ENCODE peak calls at places on chromosomes 2 and 18, in four cellular contexts. E is uterus, Z is neural crest cell, B is RWPE1. X is an unnamed sample.

GRCh38 chr2:75284345-75284744 is 85.0 kb upstream of the TACR1 start:
- DNase-seq in E (no peak), Z (no peak), B (no peak), X (no peak)

GRCh38 chr18:52160652-52161051 is 179.3 kb upstream of the DCC start:
- DNase-seq in E (no peak), Z (no peak), B (peak), X (no peak)

GRCh38 chr2:155418753-155419152 is 720.3 kb downstream of the KCNJ3 start:
- DNase-seq in E (no peak), Z (no peak), B (no peak), X (no peak)

GRCh38 chr2:199136681-199137080 is 321.1 kb downstream of the SATB2 start:
- DNase-seq in E (peak), Z (no peak), B (peak), X (peak)

GRCh38 chr18:22391571-22392359 is 25.9 kb downstream of the CTAGE1 start:
- DNase-seq in E (peak), Z (no peak), B (peak), X (peak)

GRCh38 chr2:68987051-68987503 is 12.6 kb downstream of the GKN1 start:
- DNase-seq in E (no peak), Z (no peak), B (no peak), X (no peak)

GRCh38 chr18:74768096-74768495 is 170.4 kb downstream of the ZNF407 start:
- DNase-seq in E (no peak), Z (no peak), B (no peak), X (no peak)

GRCh38 chr2:189798312-189799029 is 14.2 kb downstream of the PMS1 start:
- DNase-seq in E (no peak), Z (no peak), B (peak), X (no peak)

GRCh38 chr2:18345848-18346247 is 214.6 kb downstream of the RDH14 start:
- DNase-seq in E (no peak), Z (no peak), B (no peak), X (no peak)

GRCh38 chr2:118979177-118979861 is 37.3 kb downstream of the MARCO start:
- DNase-seq in E (no peak), Z (no peak), B (no peak), X (no peak)

GRCh38 chr2:56379066-56379465 is 195.3 kb downstream of the CCDC85A start:
- DNase-seq in E (no peak), Z (no peak), B (no peak), X (no peak)

GRCh38 chr2:47003641-47004427 is 88.2 kb upstream of the MCFD2 start:
- DNase-seq in E (no peak), Z (no peak), B (no peak), X (no peak)

GRCh38 chr2:222960126-222960525 is 91.9 kb upstream of the KCNE4 start:
- DNase-seq in E (no peak), Z (no peak), B (no peak), X (no peak)

DNA sequence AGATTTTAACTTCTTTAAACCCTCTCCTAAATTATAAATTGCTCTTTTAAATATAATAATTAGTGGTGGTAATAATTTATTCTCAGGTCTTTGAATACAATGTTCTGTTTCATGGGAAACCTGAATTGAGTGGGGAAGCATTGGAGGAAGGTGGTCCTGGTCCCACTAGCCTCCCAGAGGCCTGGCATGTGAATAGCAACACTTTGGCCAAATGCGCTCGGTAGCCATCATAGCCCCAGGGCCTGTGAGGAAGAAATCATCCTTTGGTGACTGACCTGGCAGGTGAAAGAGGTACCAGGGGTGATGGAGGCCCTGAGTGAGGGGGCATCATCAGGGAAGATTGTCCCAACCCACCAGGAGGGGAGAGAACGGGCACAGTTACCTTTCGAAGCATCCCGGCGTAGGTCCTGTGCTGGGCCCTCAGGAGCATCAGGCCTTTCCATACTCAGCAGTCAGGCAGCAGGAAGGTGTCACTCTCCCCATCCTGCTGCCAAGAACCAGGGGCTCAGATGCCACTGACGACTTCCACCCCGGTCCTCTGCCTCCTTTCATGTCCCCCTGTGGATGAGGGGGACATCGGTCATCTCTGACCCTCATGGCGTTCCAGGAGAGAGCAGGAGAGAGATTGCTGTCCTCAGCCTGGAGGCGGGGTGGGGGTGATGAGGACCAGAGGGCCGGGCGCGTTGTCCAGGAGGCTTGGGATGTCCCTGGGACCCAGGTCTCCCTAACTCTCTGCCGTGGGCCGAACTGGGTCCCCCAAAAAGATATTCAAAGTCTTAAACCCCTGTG is 78.6 kb upstream of the HPCAL1 start:
- DNase-seq in E (no peak), Z (no peak), B (no peak), X (no peak)
- TF ChIP-seq CTCF in E (no peak), Z (no peak), B (no peak), X (no peak)

DNA sequence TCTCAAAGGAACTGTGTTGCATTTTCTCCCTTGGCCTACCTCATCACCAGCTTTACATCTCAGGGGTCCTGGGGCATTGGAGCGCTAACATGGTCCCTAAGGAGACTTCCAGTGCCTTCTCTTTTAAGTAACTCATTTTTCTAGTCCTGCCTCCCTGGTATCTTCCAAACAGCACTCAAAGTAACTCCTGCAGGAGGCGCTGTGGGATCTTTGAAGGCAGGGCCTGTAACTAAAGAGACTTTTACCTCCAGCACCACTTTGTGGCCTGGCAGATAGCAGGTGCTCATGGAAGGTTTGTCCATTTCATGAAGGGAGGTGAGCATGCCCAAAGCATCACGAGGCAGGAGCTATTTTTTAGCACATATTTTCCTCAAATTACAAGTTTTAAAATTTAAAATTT is 411.0 kb upstream of the GYPC start:
- DNase-seq in E (no peak), Z (peak), B (no peak), X (no peak)
- TF ChIP-seq CTCF in E (no peak), Z (peak), B (no peak), X (no peak)

GRCh38 chr2:201709747-201710146 is 11.3 kb upstream of the MPP4 start:
- DNase-seq in E (no peak), Z (no peak), B (no peak), X (no peak)

GRCh38 chr2:201715459-201715858 is 17.0 kb upstream of the MPP4 start:
- DNase-seq in E (no peak), Z (no peak), B (no peak), X (no peak)
- TF ChIP-seq CTCF in E (no peak), Z (no peak), B (no peak), X (no peak)

GRCh38 chr18:63850010-63850409 is 37.5 kb upstream of the SERPINB2 start:
- DNase-seq in E (no peak), Z (peak), B (peak), X (no peak)
- TF ChIP-seq CTCF in E (no peak), Z (peak), B (peak), X (no peak)

DNA sequence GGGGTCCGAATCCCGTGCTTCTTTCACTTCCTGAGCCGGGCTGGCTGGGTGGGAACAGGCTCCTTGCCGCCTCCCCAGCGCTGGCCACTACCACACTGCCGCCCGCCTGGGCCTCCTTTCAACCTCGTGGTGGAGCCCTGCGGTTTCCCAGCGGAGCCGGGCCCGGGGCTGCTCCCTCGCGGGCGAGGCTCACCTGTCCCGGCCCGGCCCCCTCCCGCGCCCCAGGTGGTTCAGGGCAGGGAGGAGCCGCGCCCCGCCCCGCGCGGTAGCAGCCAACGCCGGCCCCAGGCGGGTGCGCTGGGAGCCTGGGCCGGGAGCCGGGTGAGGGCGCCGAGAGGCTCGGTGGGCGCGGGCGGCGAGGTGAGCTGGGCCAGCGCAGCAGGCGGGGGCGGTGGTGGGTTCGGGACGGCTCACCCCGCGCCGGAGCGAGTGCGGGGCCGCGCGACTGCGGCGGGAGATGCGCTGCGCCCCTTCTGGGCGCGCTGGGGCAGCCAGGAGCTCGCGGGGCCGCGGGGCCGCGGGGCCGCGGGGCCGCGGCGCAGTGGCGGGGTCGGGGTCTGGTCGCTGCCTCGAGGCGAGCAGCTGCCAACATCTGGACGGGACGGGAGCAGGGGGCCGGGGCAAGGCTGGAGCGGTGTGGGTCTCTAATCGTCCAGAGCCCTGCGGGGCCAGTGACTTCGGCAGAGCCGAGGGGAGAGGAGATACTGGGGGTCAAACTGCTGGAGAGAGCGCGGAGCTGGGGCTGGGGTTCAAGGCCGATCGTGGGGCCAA is at the start of gene LYPD6B:
- DNase-seq in E (no peak), Z (peak), B (peak), X (peak)
- TF ChIP-seq CTCF in E (no peak), Z (peak), B (peak), X (no peak)

GRCh38 chr2:183204397-183204796 is 80.2 kb downstream of the NUP35 start:
- DNase-seq in E (no peak), Z (no peak), B (no peak), X (no peak)
- TF ChIP-seq CTCF in E (no peak), Z (no peak), B (no peak), X (no peak)

GRCh38 chr2:10385501-10385900 is 62.6 kb downstream of the ODC1 start:
- DNase-seq in E (no peak), Z (no peak), B (no peak), X (no peak)
- TF ChIP-seq CTCF in E (no peak), Z (no peak), B (no peak), X (no peak)

GRCh38 chr2:168138369-168138768 is 109.0 kb downstream of the STK39 start:
- DNase-seq in E (no peak), Z (peak), B (no peak), X (no peak)
- TF ChIP-seq CTCF in E (no peak), Z (no peak), B (no peak), X (no peak)

GRCh38 chr2:156585457-156585856 is 149.3 kb downstream of the GPD2 start:
- DNase-seq in E (no peak), Z (no peak), B (no peak), X (no peak)

GRCh38 chr2:156593011-156593921 is 157.1 kb downstream of the GPD2 start:
- DNase-seq in E (no peak), Z (no peak), B (no peak), X (no peak)

GRCh38 chr2:156586621-156587020 is 150.4 kb downstream of the GPD2 start:
- DNase-seq in E (no peak), Z (no peak), B (no peak), X (no peak)

GRCh38 chr2:156590313-156590712 is 154.1 kb downstream of the GPD2 start:
- DNase-seq in E (no peak), Z (no peak), B (no peak), X (no peak)

DNA sequence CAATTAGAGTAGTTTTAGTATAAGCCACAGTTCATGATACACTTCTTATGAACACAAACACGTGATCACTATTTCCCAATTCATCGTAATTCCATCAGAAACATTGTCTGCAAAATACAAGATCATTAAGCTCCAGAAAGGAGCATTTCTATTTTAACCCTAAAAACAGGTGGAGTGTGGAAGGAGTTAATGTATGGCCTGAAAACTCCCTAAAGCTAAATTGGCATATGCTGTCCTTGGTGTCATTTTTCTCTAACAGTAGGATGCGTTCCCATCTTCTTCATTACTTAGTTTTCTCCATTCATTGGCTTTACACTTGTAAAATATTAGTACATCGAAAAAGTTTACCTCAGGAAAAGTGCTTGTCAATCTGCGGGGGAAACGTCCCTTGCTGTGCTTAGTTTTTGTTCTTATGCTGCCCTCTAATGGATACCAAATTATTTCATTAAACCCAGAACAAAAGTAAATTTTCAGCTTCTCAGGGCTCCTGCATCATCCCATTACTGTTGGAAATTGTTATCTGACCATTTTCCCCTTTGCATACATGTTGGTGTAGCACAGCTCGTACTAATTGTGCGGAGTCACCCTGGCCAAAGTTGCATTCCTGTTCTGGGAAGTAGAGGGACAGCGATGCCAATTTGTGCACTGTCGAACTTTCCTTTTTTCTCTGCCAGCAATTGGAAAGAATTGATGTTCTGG is 153.4 kb downstream of the GPD2 start:
- DNase-seq in E (peak), Z (no peak), B (peak), X (no peak)
- TF ChIP-seq CTCF in E (peak), Z (peak), B (peak), X (no peak)